ENCODE peak calls at places on chromosome 3, in seven cellular contexts. Z, D, M, X, V, G and O are unnamed samples.

GRCh38 chr3:101851833-101852232 is 2.5 kb downstream of the NFKBIZ start:
- DNase-seq in G (no peak), M (no peak), V (no peak), X (no peak), Z (no peak), D (no peak), O (no peak)

GRCh38 chr3:194664857-194665256 is 7.1 kb downstream of the LSG1 start:
- DNase-seq in Z (no peak), M (no peak), V (no peak), X (no peak), G (no peak), D (no peak), O (no peak)

GRCh38 chr3:107899996-107900651 is 190.7 kb downstream of the CD47 start:
- DNase-seq in X (no peak), D (no peak), Z (no peak), M (no peak), G (no peak), V (no peak), O (no peak)

GRCh38 chr3:152127058-152127457 is 141.7 kb upstream of the MBNL1 start:
- DNase-seq in M (no peak), G (no peak), V (peak; percentile 15), D (no peak), Z (no peak), X (no peak), O (no peak)

GRCh38 chr3:194257030-194257657 is 94.0 kb downstream of the CPN2 start:
- DNase-seq in X (no peak), G (no peak), Z (no peak), V (no peak), M (no peak), D (no peak), O (no peak)

GRCh38 chr3:154242766-154243165 is 81.5 kb downstream of the DHX36 start:
- DNase-seq in M (no peak), G (peak; percentile 80), Z (no peak), D (no peak), X (no peak), V (no peak), O (no peak)

GRCh38 chr3:31531465-31531991 is 1.2 kb upstream of the STT3B start:
- DNase-seq in G (no peak), M (no peak), X (no peak), Z (peak; percentile 16), D (no peak), V (no peak), O (peak; percentile 10)

GRCh38 chr3:34000301-34000700 is 201.9 kb downstream of the PDCD6IP start:
- DNase-seq in X (no peak), D (no peak), M (no peak), V (no peak), Z (peak; percentile 75), G (no peak), O (no peak)

GRCh38 chr3:104911376-104911775 is 455.3 kb upstream of the ALCAM start:
- DNase-seq in Z (no peak), D (no peak), V (no peak), G (no peak), M (no peak), X (no peak), O (no peak)

DNA sequence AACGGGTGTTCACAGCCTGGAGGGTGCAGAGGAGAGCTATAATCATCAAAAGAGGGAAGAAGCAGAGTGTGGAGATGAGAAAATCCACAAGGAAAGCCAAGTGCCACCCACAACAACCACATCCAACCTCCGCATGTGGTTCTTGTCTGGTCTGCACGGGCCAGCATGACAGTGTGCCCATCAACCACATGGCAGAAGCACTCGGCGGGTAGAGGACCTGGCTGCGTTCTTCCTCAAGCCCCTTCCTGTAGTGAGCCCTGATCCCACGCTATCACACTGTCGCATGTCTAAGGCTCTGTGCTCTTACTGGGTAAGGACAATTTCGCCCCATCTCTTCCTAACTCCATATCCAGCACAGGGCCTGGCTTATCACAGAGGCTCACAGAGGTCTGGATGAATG is 41.9 kb downstream of the PTPN23 start:
- DNase-seq in Z (no peak), D (no peak), G (no peak), M (no peak), X (no peak), V (no peak), O (no peak)
- TF ChIP-seq CTCF in Z (no peak), D (no peak), G (no peak), M (no peak), X (no peak), V (no peak), O (no peak)

GRCh38 chr3:184526158-184526483 is 35.5 kb upstream of the EPHB3 start:
- DNase-seq in Z (no peak), X (no peak), D (no peak), G (peak; percentile 83), M (no peak), V (no peak), O (no peak)

GRCh38 chr3:184523825-184524615 is 37.6 kb upstream of the EPHB3 start:
- DNase-seq in G (peak; percentile 74), D (no peak), M (no peak), V (peak; percentile 76), Z (peak; percentile 88), X (peak; percentile 40), O (peak; percentile 43)

GRCh38 chr3:184524981-184525336 is 36.6 kb upstream of the EPHB3 start:
- DNase-seq in M (no peak), G (peak; percentile 66), D (no peak), Z (peak; percentile 20), X (peak; percentile 18), V (peak; percentile 54), O (no peak)

DNA sequence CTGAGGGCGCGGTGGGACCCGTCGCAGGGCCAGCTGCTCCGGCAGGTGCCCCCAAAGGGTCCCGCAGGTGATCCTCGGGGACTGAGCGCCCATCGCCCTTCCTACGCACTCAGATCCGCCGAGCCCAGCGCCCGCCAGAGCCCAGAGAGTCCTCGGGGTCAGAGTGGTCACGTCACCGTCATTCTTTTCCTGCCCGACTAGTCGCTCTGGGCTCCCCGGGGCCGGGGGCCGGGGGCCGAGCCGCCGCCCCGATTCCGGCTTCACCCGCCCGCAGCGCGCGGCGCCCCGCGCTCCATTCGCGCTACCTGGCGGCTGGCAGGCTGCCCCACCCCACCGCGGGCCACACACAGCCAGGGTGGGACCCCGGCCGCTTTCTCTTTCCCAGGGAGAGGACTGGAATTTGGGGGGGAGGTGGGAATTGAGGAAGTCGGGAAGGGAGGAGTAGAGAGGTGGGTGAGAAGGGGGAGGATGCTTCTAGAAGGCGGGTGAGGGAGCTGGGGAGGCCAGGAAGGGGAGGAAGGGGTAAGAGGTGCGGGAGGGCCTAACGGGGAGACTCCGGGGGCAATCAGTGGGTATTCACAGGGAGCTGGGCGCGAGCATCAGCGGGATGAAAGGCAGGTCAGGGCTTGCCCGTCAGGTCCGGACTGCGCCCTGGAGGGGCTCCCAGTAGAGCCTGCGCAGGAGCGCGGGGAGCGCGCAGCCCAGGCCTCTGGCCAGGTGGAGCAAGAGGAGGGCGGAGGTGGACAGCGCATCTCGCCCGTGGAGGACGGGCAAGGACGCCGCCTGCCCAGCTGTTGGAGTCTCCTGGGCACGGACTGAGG is 36.0 kb upstream of the EPHB3 start:
- DNase-seq in D (no peak), V (no peak), X (peak; percentile 27), M (no peak), G (peak; percentile 97), Z (peak; percentile 56), O (no peak)
- H3K4me3 ChIP-seq in D (peak overlapping the region; percentile 21), V (peak overlapping the region; percentile 50), X (peak overlapping the region; percentile 43), M (peak overlapping the region; percentile 18), G (peak overlapping the region; percentile 65), Z (peak overlapping the region; percentile 52), O (peak overlapping the region; percentile 47)

GRCh38 chr3:126367316-126367805 is 10.2 kb upstream of the KLF15 start:
- DNase-seq in G (no peak), V (no peak), M (no peak), D (no peak), Z (no peak), X (no peak), O (no peak)

GRCh38 chr3:126371096-126371705 is 14.0 kb upstream of the KLF15 start:
- DNase-seq in D (no peak), M (no peak), V (no peak), X (no peak), G (no peak), Z (no peak), O (no peak)

GRCh38 chr3:126370055-126370454 is 12.8 kb upstream of the KLF15 start:
- DNase-seq in G (no peak), X (no peak), Z (no peak), M (no peak), D (no peak), V (no peak), O (no peak)

GRCh38 chr3:126370606-126371005 is 13.4 kb upstream of the KLF15 start:
- DNase-seq in X (no peak), Z (no peak), V (no peak), G (no peak), D (no peak), M (no peak), O (no peak)

DNA sequence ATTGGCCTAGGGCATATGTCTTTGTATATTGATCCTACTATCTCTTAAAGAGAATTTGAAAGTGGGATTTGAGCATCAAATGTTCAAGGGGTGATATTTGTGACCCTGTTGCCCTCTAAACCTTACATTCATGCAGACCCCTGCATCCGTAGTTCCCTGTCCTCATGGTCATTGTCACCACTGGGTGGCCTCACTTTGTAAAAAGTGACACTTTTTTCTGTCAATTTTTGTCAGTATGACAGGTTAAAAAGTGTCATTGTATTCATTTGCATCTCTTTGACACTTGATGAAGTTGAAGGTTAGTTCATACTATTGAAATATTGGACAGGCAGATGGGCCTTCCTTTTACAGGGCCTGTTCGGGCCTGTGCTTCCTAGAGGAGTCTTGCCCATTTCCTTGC is 12.3 kb upstream of the KLF15 start:
- DNase-seq in G (no peak), X (no peak), V (no peak), D (no peak), Z (no peak), M (no peak), O (no peak)
- TF ChIP-seq CTCF in G (no peak), X (no peak), V (no peak), D (no peak), Z (no peak), M (no peak), O (no peak)

GRCh38 chr3:125587039-125587664 is 8.1 kb downstream of the OSBPL11 start:
- DNase-seq in M (no peak), X (no peak), D (no peak), V (peak; percentile 25), Z (peak; percentile 32), G (no peak), O (peak; percentile 25)

GRCh38 chr3:125593991-125594574 is 1.2 kb downstream of the OSBPL11 start:
- DNase-seq in M (no peak), Z (peak; percentile 23), D (no peak), G (no peak), V (peak; percentile 81), X (no peak), O (peak; percentile 17)

GRCh38 chr3:125594581-125595011 is 701 bp downstream of the OSBPL11 start:
- DNase-seq in X (peak; percentile 57), M (peak; percentile 35), G (peak; percentile 17), Z (peak; percentile 23), D (no peak), V (no peak), O (no peak)

GRCh38 chr3:125589743-125590142 is 5.6 kb downstream of the OSBPL11 start:
- DNase-seq in G (no peak), Z (no peak), D (no peak), X (no peak), V (peak; percentile 10), M (no peak), O (no peak)

DNA sequence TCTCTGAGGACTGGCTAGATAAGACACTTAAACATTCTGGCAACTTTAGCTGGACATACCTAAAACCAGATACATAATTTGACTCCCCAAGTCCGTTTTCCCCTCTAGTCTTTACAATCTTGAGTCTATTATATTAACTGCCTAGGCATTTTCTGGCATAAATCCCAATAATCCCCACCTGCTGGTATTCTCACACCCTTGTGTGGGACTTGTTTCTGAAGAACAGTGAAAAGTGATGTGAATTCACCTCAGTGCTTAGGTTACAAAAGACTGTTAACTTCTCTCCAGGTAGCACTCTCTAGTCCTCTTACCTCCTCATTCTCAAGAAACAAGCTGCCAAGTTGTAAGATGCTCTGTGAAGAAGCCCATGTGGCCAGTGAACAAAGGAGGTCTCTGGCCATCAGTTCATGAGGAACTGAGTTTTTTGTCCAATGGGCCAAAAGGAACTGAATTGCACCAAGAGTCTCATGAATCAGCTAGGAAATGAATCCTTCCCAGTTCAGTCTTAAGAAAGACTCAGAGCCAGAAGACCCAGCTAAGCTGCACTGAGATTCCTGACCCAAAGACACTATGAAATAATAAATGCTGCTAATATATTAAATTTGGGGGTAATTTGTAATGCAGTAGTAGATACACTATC is 4.1 kb downstream of the OSBPL11 start:
- DNase-seq in V (no peak), M (no peak), G (peak; percentile 14), D (no peak), X (no peak), Z (peak; percentile 27), O (no peak)
- H3K4me3 ChIP-seq in V (no peak overlapping the region), M (no peak overlapping the region), G (no peak overlapping the region), D (no peak overlapping the region), X (no peak overlapping the region), Z (no peak overlapping the region), O (peak overlapping the region; percentile 8)